ENCODE peak calls at places on chromosomes 4 and X, in ten cellular contexts. One of them, this sample, is unnamed.

GRCh38 chr4:101229116-101229515 is 118.2 kb downstream of the PPP3CA start:
- DNase-seq in brain microvascular endothelial cell: peak
- DNase-seq in cardiac muscle cell: no peak
- DNase-seq in kidney: no peak
- DNase-seq in OCI-LY7: no peak
- DNase-seq in fibroblast of lung: peak
- DNase-seq in suprapubic skin: no peak
- DNase-seq in tibial nerve: no peak
- DNase-seq in endothelial cell of umbilical vein: no peak
- DNase-seq in uterus: no peak
- DNase-seq in this sample: no peak

GRCh38 chr4:86130160-86130933 is 229.5 kb downstream of the MAPK10 start:
- DNase-seq in brain microvascular endothelial cell: no peak
- DNase-seq in cardiac muscle cell: no peak
- DNase-seq in kidney: no peak
- DNase-seq in OCI-LY7: no peak
- DNase-seq in fibroblast of lung: peak
- DNase-seq in suprapubic skin: no peak
- DNase-seq in tibial nerve: no peak
- DNase-seq in endothelial cell of umbilical vein: no peak
- DNase-seq in uterus: no peak
- DNase-seq in this sample: no peak

GRCh38 chrX:9184231-9184630 is 150.3 kb upstream of the FAM9B start:
- DNase-seq in brain microvascular endothelial cell: no peak
- DNase-seq in cardiac muscle cell: no peak
- DNase-seq in kidney: no peak
- DNase-seq in OCI-LY7: no peak
- DNase-seq in fibroblast of lung: peak
- DNase-seq in suprapubic skin: no peak
- DNase-seq in tibial nerve: no peak
- DNase-seq in endothelial cell of umbilical vein: no peak
- DNase-seq in uterus: no peak
- DNase-seq in this sample: no peak

GRCh38 chr4:185421366-185422124 is 4.2 kb downstream of the UFSP2 start:
- DNase-seq in brain microvascular endothelial cell: peak
- DNase-seq in cardiac muscle cell: no peak
- DNase-seq in kidney: no peak
- DNase-seq in OCI-LY7: no peak
- DNase-seq in fibroblast of lung: peak
- DNase-seq in suprapubic skin: no peak
- DNase-seq in tibial nerve: no peak
- DNase-seq in endothelial cell of umbilical vein: no peak
- DNase-seq in uterus: no peak
- DNase-seq in this sample: peak

GRCh38 chr4:85210353-85210752 is 243.9 kb upstream of the WDFY3 start:
- DNase-seq in brain microvascular endothelial cell: no peak
- DNase-seq in cardiac muscle cell: no peak
- DNase-seq in kidney: no peak
- DNase-seq in OCI-LY7: no peak
- DNase-seq in fibroblast of lung: no peak
- DNase-seq in suprapubic skin: no peak
- DNase-seq in tibial nerve: no peak
- DNase-seq in endothelial cell of umbilical vein: no peak
- DNase-seq in uterus: no peak
- DNase-seq in this sample: no peak

GRCh38 chr4:7323872-7324650 is 110.7 kb downstream of the PSAPL1 start:
- DNase-seq in brain microvascular endothelial cell: no peak
- DNase-seq in cardiac muscle cell: no peak
- DNase-seq in kidney: peak
- DNase-seq in OCI-LY7: no peak
- DNase-seq in fibroblast of lung: no peak
- DNase-seq in suprapubic skin: no peak
- DNase-seq in tibial nerve: no peak
- DNase-seq in endothelial cell of umbilical vein: no peak
- DNase-seq in uterus: no peak
- DNase-seq in this sample: no peak

GRCh38 chr4:8215001-8215427 is 15.9 kb downstream of the SH3TC1 start:
- DNase-seq in brain microvascular endothelial cell: no peak
- DNase-seq in cardiac muscle cell: peak
- DNase-seq in kidney: peak
- DNase-seq in OCI-LY7: no peak
- DNase-seq in fibroblast of lung: peak
- DNase-seq in suprapubic skin: no peak
- DNase-seq in tibial nerve: no peak
- DNase-seq in endothelial cell of umbilical vein: peak
- DNase-seq in uterus: peak
- DNase-seq in this sample: peak

GRCh38 chr4:26028793-26029511 is 114.9 kb downstream of the SMIM20 start:
- DNase-seq in brain microvascular endothelial cell: no peak
- DNase-seq in cardiac muscle cell: peak
- DNase-seq in kidney: peak
- DNase-seq in OCI-LY7: no peak
- DNase-seq in fibroblast of lung: peak
- DNase-seq in suprapubic skin: peak
- DNase-seq in tibial nerve: peak
- DNase-seq in endothelial cell of umbilical vein: peak
- DNase-seq in uterus: peak
- DNase-seq in this sample: peak

GRCh38 chrX:46325312-46325877 is 219.8 kb downstream of the ZNF674 start:
- DNase-seq in brain microvascular endothelial cell: peak
- DNase-seq in cardiac muscle cell: peak
- DNase-seq in kidney: peak
- DNase-seq in OCI-LY7: no peak
- DNase-seq in fibroblast of lung: peak
- DNase-seq in suprapubic skin: no peak
- DNase-seq in tibial nerve: no peak
- DNase-seq in endothelial cell of umbilical vein: peak
- DNase-seq in uterus: no peak
- DNase-seq in this sample: peak

GRCh38 chr4:87758278-87758677 is 41.1 kb upstream of the IBSP start:
- DNase-seq in brain microvascular endothelial cell: no peak
- DNase-seq in cardiac muscle cell: no peak
- DNase-seq in kidney: no peak
- DNase-seq in OCI-LY7: no peak
- DNase-seq in fibroblast of lung: no peak
- DNase-seq in suprapubic skin: no peak
- DNase-seq in tibial nerve: no peak
- DNase-seq in endothelial cell of umbilical vein: no peak
- DNase-seq in uterus: no peak
- DNase-seq in this sample: no peak

GRCh38 chr4:82842593-82842992 is 44.0 kb upstream of the SCD5 start:
- DNase-seq in brain microvascular endothelial cell: peak
- DNase-seq in cardiac muscle cell: no peak
- DNase-seq in kidney: no peak
- DNase-seq in OCI-LY7: peak
- DNase-seq in fibroblast of lung: no peak
- DNase-seq in suprapubic skin: no peak
- DNase-seq in tibial nerve: no peak
- DNase-seq in endothelial cell of umbilical vein: peak
- DNase-seq in uterus: no peak
- DNase-seq in this sample: no peak

GRCh38 chr4:140076307-140076706 is 77.7 kb downstream of the MAML3 start:
- DNase-seq in brain microvascular endothelial cell: no peak
- DNase-seq in cardiac muscle cell: no peak
- DNase-seq in kidney: no peak
- DNase-seq in OCI-LY7: no peak
- DNase-seq in fibroblast of lung: no peak
- DNase-seq in suprapubic skin: no peak
- DNase-seq in tibial nerve: no peak
- DNase-seq in endothelial cell of umbilical vein: no peak
- DNase-seq in uterus: no peak
- DNase-seq in this sample: no peak

GRCh38 chr4:66911898-66912297 is 633.4 kb downstream of the CENPC start:
- DNase-seq in brain microvascular endothelial cell: peak
- DNase-seq in cardiac muscle cell: no peak
- DNase-seq in kidney: no peak
- DNase-seq in OCI-LY7: no peak
- DNase-seq in fibroblast of lung: peak
- DNase-seq in suprapubic skin: no peak
- DNase-seq in tibial nerve: no peak
- DNase-seq in endothelial cell of umbilical vein: peak
- DNase-seq in uterus: no peak
- DNase-seq in this sample: no peak

GRCh38 chrX:55695227-55696018 is 22.1 kb upstream of the RRAGB start:
- DNase-seq in brain microvascular endothelial cell: no peak
- DNase-seq in cardiac muscle cell: no peak
- DNase-seq in kidney: no peak
- DNase-seq in OCI-LY7: no peak
- DNase-seq in fibroblast of lung: no peak
- DNase-seq in suprapubic skin: no peak
- DNase-seq in tibial nerve: no peak
- DNase-seq in endothelial cell of umbilical vein: no peak
- DNase-seq in uterus: no peak
- DNase-seq in this sample: no peak

GRCh38 chr4:6502147-6502546 is 29.7 kb upstream of the PPP2R2C start:
- DNase-seq in brain microvascular endothelial cell: no peak
- DNase-seq in cardiac muscle cell: no peak
- DNase-seq in kidney: no peak
- DNase-seq in OCI-LY7: no peak
- DNase-seq in fibroblast of lung: no peak
- DNase-seq in suprapubic skin: peak
- DNase-seq in tibial nerve: no peak
- DNase-seq in endothelial cell of umbilical vein: no peak
- DNase-seq in uterus: no peak
- DNase-seq in this sample: no peak

DNA sequence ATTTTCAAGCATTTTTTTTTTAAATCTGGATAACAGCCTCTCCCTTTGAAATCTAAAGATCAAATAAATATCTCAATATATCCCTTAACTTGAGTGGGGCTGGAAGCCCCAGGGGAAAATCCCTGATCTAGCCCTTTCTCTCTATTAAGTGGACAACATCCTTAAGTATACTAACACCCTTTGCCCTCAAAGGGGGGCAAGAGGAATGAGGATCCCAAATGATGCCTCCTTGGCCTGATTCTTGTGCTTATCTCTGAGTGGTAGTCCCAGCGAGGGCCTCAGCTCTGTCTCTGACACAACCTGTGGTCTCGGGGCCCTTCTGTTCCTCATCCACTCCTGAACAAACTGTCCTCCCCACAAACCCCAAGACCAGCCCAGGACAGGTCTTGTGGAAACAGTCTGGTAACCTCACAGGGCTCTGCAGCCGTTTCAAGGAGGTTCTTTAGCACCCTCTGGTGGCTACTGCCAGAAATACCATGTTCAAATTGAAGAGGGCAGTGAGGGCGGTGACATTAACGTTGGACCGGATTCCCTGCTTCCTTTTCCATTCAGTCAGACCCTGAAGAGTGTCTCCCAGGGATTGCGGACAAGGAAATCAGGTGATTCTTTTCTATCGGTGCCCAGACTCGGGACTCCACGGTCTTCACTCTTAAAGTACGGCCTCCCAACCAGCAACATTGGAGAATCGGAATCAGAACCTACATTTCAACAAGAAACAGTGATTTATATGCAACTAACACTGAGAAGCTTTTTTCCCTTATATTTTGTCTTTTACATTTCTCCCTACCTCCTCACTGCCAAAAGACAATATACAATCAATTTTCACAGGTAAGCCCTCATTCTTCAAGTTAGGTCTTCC is 13.0 kb downstream of the CXCL13 start:
- DNase-seq in brain microvascular endothelial cell: peak
- DNase-seq in cardiac muscle cell: peak
- DNase-seq in kidney: no peak
- DNase-seq in OCI-LY7: peak
- DNase-seq in fibroblast of lung: peak
- DNase-seq in suprapubic skin: peak
- DNase-seq in tibial nerve: peak
- DNase-seq in endothelial cell of umbilical vein: peak
- DNase-seq in uterus: peak
- DNase-seq in this sample: peak
- H3K4me3 ChIP-seq in brain microvascular endothelial cell: no peak
- H3K4me3 ChIP-seq in cardiac muscle cell: no peak
- H3K4me3 ChIP-seq in kidney: no peak
- H3K4me3 ChIP-seq in OCI-LY7: no peak
- H3K4me3 ChIP-seq in fibroblast of lung: no peak
- H3K4me3 ChIP-seq in suprapubic skin: no peak
- H3K4me3 ChIP-seq in tibial nerve: no peak
- H3K4me3 ChIP-seq in endothelial cell of umbilical vein: no peak
- H3K4me3 ChIP-seq in uterus: no peak
- H3K4me3 ChIP-seq in this sample: no peak

GRCh38 chr4:168797738-168798375 is 212.2 kb downstream of the CBR4 start:
- DNase-seq in brain microvascular endothelial cell: no peak
- DNase-seq in cardiac muscle cell: no peak
- DNase-seq in kidney: no peak
- DNase-seq in OCI-LY7: no peak
- DNase-seq in fibroblast of lung: no peak
- DNase-seq in suprapubic skin: no peak
- DNase-seq in tibial nerve: no peak
- DNase-seq in endothelial cell of umbilical vein: peak
- DNase-seq in uterus: no peak
- DNase-seq in this sample: no peak
- H3K27ac ChIP-seq in brain microvascular endothelial cell: peak
- H3K27ac ChIP-seq in cardiac muscle cell: no peak
- H3K27ac ChIP-seq in kidney: no peak
- H3K27ac ChIP-seq in OCI-LY7: no peak
- H3K27ac ChIP-seq in fibroblast of lung: peak
- H3K27ac ChIP-seq in suprapubic skin: no peak
- H3K27ac ChIP-seq in tibial nerve: no peak
- H3K27ac ChIP-seq in endothelial cell of umbilical vein: peak
- H3K27ac ChIP-seq in uterus: peak
- H3K27ac ChIP-seq in this sample: peak

DNA sequence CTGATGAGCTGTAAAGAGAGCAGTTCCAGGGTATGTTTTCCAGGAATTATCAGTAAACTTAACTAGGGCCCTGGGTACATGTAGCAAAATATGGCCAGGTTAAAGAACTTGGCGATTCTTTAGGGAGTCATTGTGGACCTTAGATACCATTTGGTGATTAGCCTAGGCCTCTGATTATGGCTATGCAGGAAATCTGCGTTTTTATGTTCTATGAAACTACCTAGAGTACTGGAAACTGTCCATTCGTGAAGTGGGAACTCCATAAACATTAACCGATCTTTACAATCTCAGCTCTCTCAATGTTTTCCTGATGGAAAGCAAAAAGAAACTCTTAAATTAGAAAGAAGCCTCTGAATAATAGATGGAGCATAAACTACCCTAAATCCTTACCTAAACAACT is 121.9 kb downstream of the SH3RF1 start:
- DNase-seq in brain microvascular endothelial cell: no peak
- DNase-seq in cardiac muscle cell: no peak
- DNase-seq in kidney: no peak
- DNase-seq in OCI-LY7: no peak
- DNase-seq in fibroblast of lung: no peak
- DNase-seq in suprapubic skin: no peak
- DNase-seq in tibial nerve: no peak
- DNase-seq in endothelial cell of umbilical vein: no peak
- DNase-seq in uterus: no peak
- DNase-seq in this sample: no peak
- TF ChIP-seq CTCF in brain microvascular endothelial cell: no peak
- TF ChIP-seq CTCF in cardiac muscle cell: no peak
- TF ChIP-seq CTCF in kidney: no peak
- TF ChIP-seq CTCF in OCI-LY7: no peak
- TF ChIP-seq CTCF in fibroblast of lung: no peak
- TF ChIP-seq CTCF in suprapubic skin: no peak
- TF ChIP-seq CTCF in tibial nerve: no peak
- TF ChIP-seq CTCF in endothelial cell of umbilical vein: no peak
- TF ChIP-seq CTCF in uterus: no peak
- TF ChIP-seq CTCF in this sample: no peak

DNA sequence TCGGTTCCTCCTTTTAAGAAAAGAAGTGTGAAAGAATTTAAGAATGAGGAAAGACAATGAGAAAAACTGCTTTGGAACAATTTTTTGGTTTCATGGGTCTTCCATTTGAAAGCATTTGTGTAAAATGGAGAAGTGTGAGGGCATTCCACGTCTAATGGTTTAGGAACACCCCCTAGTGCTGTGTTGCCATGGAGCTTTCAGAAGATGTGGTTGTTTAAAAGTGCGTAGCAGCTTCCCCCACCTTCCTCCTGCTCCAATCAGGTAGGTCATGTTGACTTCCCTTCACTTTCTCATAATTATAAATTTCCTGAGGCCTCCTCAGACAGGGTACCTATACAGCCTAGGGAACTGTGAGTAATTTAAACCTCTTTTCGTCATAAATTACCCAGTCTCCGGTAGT is 50.0 kb downstream of the UGT2B10 start:
- DNase-seq in brain microvascular endothelial cell: no peak
- DNase-seq in cardiac muscle cell: no peak
- DNase-seq in kidney: no peak
- DNase-seq in OCI-LY7: no peak
- DNase-seq in fibroblast of lung: no peak
- DNase-seq in suprapubic skin: no peak
- DNase-seq in tibial nerve: no peak
- DNase-seq in endothelial cell of umbilical vein: no peak
- DNase-seq in uterus: no peak
- DNase-seq in this sample: no peak
- H3K4me3 ChIP-seq in brain microvascular endothelial cell: no peak
- H3K4me3 ChIP-seq in cardiac muscle cell: no peak
- H3K4me3 ChIP-seq in kidney: no peak
- H3K4me3 ChIP-seq in OCI-LY7: no peak
- H3K4me3 ChIP-seq in fibroblast of lung: no peak
- H3K4me3 ChIP-seq in suprapubic skin: no peak
- H3K4me3 ChIP-seq in tibial nerve: no peak
- H3K4me3 ChIP-seq in endothelial cell of umbilical vein: no peak
- H3K4me3 ChIP-seq in uterus: no peak
- H3K4me3 ChIP-seq in this sample: no peak

This sample was measured in AG04450.